ENCODE peak calls at places on chromosomes 6 and 20, in six cellular contexts. One of them, this sample, is unnamed.

GRCh38 chr6:41546866-41547798 is 951 bp downstream of the FOXP4 start:
- DNase-seq in cardiac fibroblast: peak
- DNase-seq in uterus: no peak
- DNase-seq in endothelial cell of umbilical vein: peak
- DNase-seq in retinal pigment epithelial cell: no peak
- DNase-seq in astrocyte: peak
- DNase-seq in this sample: no peak

GRCh38 chr6:27452496-27452897 is 20.4 kb downstream of the ZNF184 start:
- DNase-seq in cardiac fibroblast: peak
- DNase-seq in uterus: no peak
- DNase-seq in endothelial cell of umbilical vein: no peak
- DNase-seq in retinal pigment epithelial cell: no peak
- DNase-seq in astrocyte: no peak
- DNase-seq in this sample: no peak

GRCh38 chr6:26401987-26402658 is at the start of gene BTN3A1:
- DNase-seq in cardiac fibroblast: peak
- DNase-seq in uterus: peak
- DNase-seq in endothelial cell of umbilical vein: peak
- DNase-seq in retinal pigment epithelial cell: no peak
- DNase-seq in astrocyte: peak
- DNase-seq in this sample: no peak

GRCh38 chr6:116280161-116280959 is 630 bp upstream of the TSPYL1 start:
- DNase-seq in cardiac fibroblast: peak
- DNase-seq in uterus: no peak
- DNase-seq in endothelial cell of umbilical vein: no peak
- DNase-seq in retinal pigment epithelial cell: no peak
- DNase-seq in astrocyte: no peak
- DNase-seq in this sample: no peak

GRCh38 chr6:2665169-2666070 is 85.3 kb downstream of the MYLK4 start:
- DNase-seq in cardiac fibroblast: no peak
- DNase-seq in uterus: no peak
- DNase-seq in endothelial cell of umbilical vein: no peak
- DNase-seq in retinal pigment epithelial cell: no peak
- DNase-seq in astrocyte: peak
- DNase-seq in this sample: no peak

GRCh38 chr20:5073154-5074049 is 46.4 kb downstream of the PCNA start:
- DNase-seq in cardiac fibroblast: peak
- DNase-seq in uterus: peak
- DNase-seq in endothelial cell of umbilical vein: peak
- DNase-seq in retinal pigment epithelial cell: peak
- DNase-seq in astrocyte: peak
- DNase-seq in this sample: no peak

GRCh38 chr20:59676877-59677140 is 72.5 kb downstream of the PHACTR3 start:
- DNase-seq in cardiac fibroblast: no peak
- DNase-seq in uterus: no peak
- DNase-seq in endothelial cell of umbilical vein: no peak
- DNase-seq in retinal pigment epithelial cell: no peak
- DNase-seq in astrocyte: no peak
- DNase-seq in this sample: no peak

GRCh38 chr20:23419995-23420901 is 1.0 kb downstream of the NAPB start:
- DNase-seq in cardiac fibroblast: peak
- DNase-seq in uterus: peak
- DNase-seq in endothelial cell of umbilical vein: peak
- DNase-seq in retinal pigment epithelial cell: no peak
- DNase-seq in astrocyte: peak
- DNase-seq in this sample: peak

GRCh38 chr6:116352515-116353471 is 18.0 kb upstream of the DSE start:
- DNase-seq in cardiac fibroblast: peak
- DNase-seq in uterus: no peak
- DNase-seq in endothelial cell of umbilical vein: no peak
- DNase-seq in retinal pigment epithelial cell: no peak
- DNase-seq in astrocyte: peak
- DNase-seq in this sample: no peak

GRCh38 chr6:135600086-135600702 is 102.7 kb upstream of the AHI1 start:
- DNase-seq in cardiac fibroblast: no peak
- DNase-seq in uterus: no peak
- DNase-seq in endothelial cell of umbilical vein: no peak
- DNase-seq in retinal pigment epithelial cell: no peak
- DNase-seq in astrocyte: no peak
- DNase-seq in this sample: no peak

GRCh38 chr6:100116409-100117194 is 122.6 kb upstream of the MCHR2 start:
- DNase-seq in cardiac fibroblast: peak
- DNase-seq in uterus: no peak
- DNase-seq in endothelial cell of umbilical vein: peak
- DNase-seq in retinal pigment epithelial cell: peak
- DNase-seq in astrocyte: peak
- DNase-seq in this sample: peak

GRCh38 chr6:2818593-2818992 is 23.1 kb downstream of the SERPINB1 start:
- DNase-seq in cardiac fibroblast: peak
- DNase-seq in uterus: no peak
- DNase-seq in endothelial cell of umbilical vein: peak
- DNase-seq in retinal pigment epithelial cell: no peak
- DNase-seq in astrocyte: peak
- DNase-seq in this sample: no peak

GRCh38 chr6:157656437-157657005 is 166.5 kb upstream of the SNX9 start:
- DNase-seq in cardiac fibroblast: no peak
- DNase-seq in uterus: no peak
- DNase-seq in endothelial cell of umbilical vein: no peak
- DNase-seq in retinal pigment epithelial cell: peak
- DNase-seq in astrocyte: peak
- DNase-seq in this sample: no peak

GRCh38 chr6:148239215-148239614 is 103.4 kb upstream of the SASH1 start:
- DNase-seq in cardiac fibroblast: no peak
- DNase-seq in uterus: no peak
- DNase-seq in endothelial cell of umbilical vein: no peak
- DNase-seq in retinal pigment epithelial cell: no peak
- DNase-seq in astrocyte: no peak
- DNase-seq in this sample: no peak

GRCh38 chr20:38109025-38109541 is 56.0 kb downstream of the TGM2 start:
- DNase-seq in cardiac fibroblast: peak
- DNase-seq in uterus: peak
- DNase-seq in endothelial cell of umbilical vein: no peak
- DNase-seq in retinal pigment epithelial cell: no peak
- DNase-seq in astrocyte: peak
- DNase-seq in this sample: no peak

GRCh38 chr20:10864076-10864672 is 190.4 kb upstream of the JAG1 start:
- DNase-seq in cardiac fibroblast: no peak
- DNase-seq in uterus: no peak
- DNase-seq in endothelial cell of umbilical vein: no peak
- DNase-seq in retinal pigment epithelial cell: peak
- DNase-seq in astrocyte: peak
- DNase-seq in this sample: no peak

GRCh38 chr6:73564578-73565345 is 43.9 kb upstream of the EEF1A1 start:
- DNase-seq in cardiac fibroblast: no peak
- DNase-seq in uterus: no peak
- DNase-seq in endothelial cell of umbilical vein: no peak
- DNase-seq in retinal pigment epithelial cell: no peak
- DNase-seq in astrocyte: no peak
- DNase-seq in this sample: no peak

GRCh38 chr20:9241232-9241692 is 172.4 kb downstream of the PLCB4 start:
- DNase-seq in cardiac fibroblast: peak
- DNase-seq in uterus: no peak
- DNase-seq in endothelial cell of umbilical vein: peak
- DNase-seq in retinal pigment epithelial cell: peak
- DNase-seq in astrocyte: peak
- DNase-seq in this sample: peak

GRCh38 chr6:74735304-74735703 is 470.5 kb downstream of the COL12A1 start:
- DNase-seq in cardiac fibroblast: peak
- DNase-seq in uterus: peak
- DNase-seq in endothelial cell of umbilical vein: peak
- DNase-seq in retinal pigment epithelial cell: no peak
- DNase-seq in astrocyte: peak
- DNase-seq in this sample: no peak

GRCh38 chr6:52788478-52788877 is 15.1 kb downstream of the GSTA1 start:
- DNase-seq in cardiac fibroblast: no peak
- DNase-seq in uterus: no peak
- DNase-seq in endothelial cell of umbilical vein: no peak
- DNase-seq in retinal pigment epithelial cell: no peak
- DNase-seq in astrocyte: peak
- DNase-seq in this sample: no peak

GRCh38 chr6:125789576-125790402 is 971 bp upstream of the NCOA7 start:
- DNase-seq in cardiac fibroblast: peak
- DNase-seq in uterus: peak
- DNase-seq in endothelial cell of umbilical vein: peak
- DNase-seq in retinal pigment epithelial cell: no peak
- DNase-seq in astrocyte: peak
- DNase-seq in this sample: no peak

GRCh38 chr6:119426619-119427018 is 77.1 kb upstream of the MAN1A1 start:
- DNase-seq in cardiac fibroblast: peak
- DNase-seq in uterus: no peak
- DNase-seq in endothelial cell of umbilical vein: no peak
- DNase-seq in retinal pigment epithelial cell: no peak
- DNase-seq in astrocyte: peak
- DNase-seq in this sample: no peak

GRCh38 chr6:12343122-12343439 is 52.9 kb downstream of the EDN1 start:
- DNase-seq in cardiac fibroblast: peak
- DNase-seq in uterus: no peak
- DNase-seq in endothelial cell of umbilical vein: no peak
- DNase-seq in retinal pigment epithelial cell: no peak
- DNase-seq in astrocyte: no peak
- DNase-seq in this sample: no peak

GRCh38 chr20:33664085-33664761 is 2.1 kb downstream of the C20orf144 start:
- DNase-seq in cardiac fibroblast: no peak
- DNase-seq in uterus: no peak
- DNase-seq in endothelial cell of umbilical vein: no peak
- DNase-seq in retinal pigment epithelial cell: no peak
- DNase-seq in astrocyte: no peak
- DNase-seq in this sample: no peak

GRCh38 chr6:12312736-12313135 is 22.6 kb downstream of the EDN1 start:
- DNase-seq in cardiac fibroblast: no peak
- DNase-seq in uterus: no peak
- DNase-seq in endothelial cell of umbilical vein: no peak
- DNase-seq in retinal pigment epithelial cell: no peak
- DNase-seq in astrocyte: peak
- DNase-seq in this sample: no peak

GRCh38 chr20:22984611-22985010 is 50.5 kb upstream of the SSTR4 start:
- DNase-seq in cardiac fibroblast: no peak
- DNase-seq in uterus: no peak
- DNase-seq in endothelial cell of umbilical vein: no peak
- DNase-seq in retinal pigment epithelial cell: no peak
- DNase-seq in astrocyte: no peak
- DNase-seq in this sample: no peak

GRCh38 chr20:21702553-21703467 is 2.7 kb upstream of the PAX1 start:
- DNase-seq in cardiac fibroblast: peak
- DNase-seq in uterus: no peak
- DNase-seq in endothelial cell of umbilical vein: peak
- DNase-seq in retinal pigment epithelial cell: no peak
- DNase-seq in astrocyte: no peak
- DNase-seq in this sample: no peak

GRCh38 chr6:4004249-4004648 is 74.7 kb downstream of the FAM217A start:
- DNase-seq in cardiac fibroblast: no peak
- DNase-seq in uterus: no peak
- DNase-seq in endothelial cell of umbilical vein: no peak
- DNase-seq in retinal pigment epithelial cell: no peak
- DNase-seq in astrocyte: no peak
- DNase-seq in this sample: no peak

GRCh38 chr6:122623279-122623678 is 13.1 kb downstream of the PKIB start:
- DNase-seq in cardiac fibroblast: no peak
- DNase-seq in uterus: no peak
- DNase-seq in endothelial cell of umbilical vein: no peak
- DNase-seq in retinal pigment epithelial cell: no peak
- DNase-seq in astrocyte: peak
- DNase-seq in this sample: no peak

GRCh38 chr6:44245912-44246662 is 814 bp upstream of the HSP90AB1 start:
- DNase-seq in cardiac fibroblast: peak
- DNase-seq in uterus: peak
- DNase-seq in endothelial cell of umbilical vein: peak
- DNase-seq in retinal pigment epithelial cell: no peak
- DNase-seq in astrocyte: peak
- DNase-seq in this sample: no peak
- TF ChIP-seq CTCF in cardiac fibroblast: no peak
- TF ChIP-seq CTCF in uterus: no peak
- TF ChIP-seq CTCF in endothelial cell of umbilical vein: peak
- TF ChIP-seq CTCF in retinal pigment epithelial cell: peak
- TF ChIP-seq CTCF in astrocyte: peak
- TF ChIP-seq CTCF in this sample: peak

GRCh38 chr20:45269056-45269455 is 14.7 kb upstream of the SLPI start:
- DNase-seq in cardiac fibroblast: no peak
- DNase-seq in uterus: no peak
- DNase-seq in endothelial cell of umbilical vein: no peak
- DNase-seq in retinal pigment epithelial cell: no peak
- DNase-seq in astrocyte: no peak
- DNase-seq in this sample: no peak
- H3K4me3 ChIP-seq in cardiac fibroblast: no peak
- H3K4me3 ChIP-seq in uterus: no peak
- H3K4me3 ChIP-seq in endothelial cell of umbilical vein: no peak
- H3K4me3 ChIP-seq in retinal pigment epithelial cell: no peak
- H3K4me3 ChIP-seq in astrocyte: no peak
- H3K4me3 ChIP-seq in this sample: no peak

DNA sequence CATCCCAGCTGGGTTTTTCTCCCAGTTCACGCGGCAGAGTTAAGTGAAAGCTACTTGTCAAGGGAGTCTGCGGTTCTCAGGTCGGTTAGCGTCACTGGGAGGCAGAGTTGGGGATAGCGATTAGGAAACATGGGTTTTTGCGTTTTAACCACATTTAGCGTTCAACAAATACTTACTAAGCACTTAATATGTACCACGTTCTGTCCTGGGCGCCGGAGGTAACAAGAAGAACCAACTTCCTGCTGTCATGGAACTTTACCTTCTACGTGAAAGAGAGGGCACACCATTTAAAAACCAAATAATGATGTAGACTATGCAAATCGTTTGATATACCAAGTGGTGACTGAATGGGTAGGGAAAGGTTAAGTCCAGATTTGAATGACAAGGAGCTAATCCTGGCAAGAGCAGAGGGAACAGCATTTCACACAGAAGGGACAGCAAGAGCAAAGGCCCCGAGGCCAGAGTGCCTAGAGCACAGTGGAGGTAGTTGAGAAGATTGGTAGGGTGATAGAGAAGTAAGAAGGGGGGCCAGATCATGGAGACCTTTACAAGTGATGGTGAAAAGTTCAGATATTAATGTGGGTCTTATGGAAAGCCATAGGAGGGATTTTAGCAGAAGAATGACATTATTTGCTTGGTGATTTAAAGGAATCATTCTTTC is 740 bp downstream of the RIOK1 start:
- DNase-seq in cardiac fibroblast: no peak
- DNase-seq in uterus: no peak
- DNase-seq in endothelial cell of umbilical vein: no peak
- DNase-seq in retinal pigment epithelial cell: no peak
- DNase-seq in astrocyte: peak
- DNase-seq in this sample: no peak
- TF ChIP-seq CTCF in cardiac fibroblast: no peak
- TF ChIP-seq CTCF in uterus: no peak
- TF ChIP-seq CTCF in endothelial cell of umbilical vein: no peak
- TF ChIP-seq CTCF in retinal pigment epithelial cell: no peak
- TF ChIP-seq CTCF in astrocyte: no peak
- TF ChIP-seq CTCF in this sample: peak

GRCh38 chr20:58224097-58224496 is 4.4 kb downstream of the ANKRD60 start:
- DNase-seq in cardiac fibroblast: no peak
- DNase-seq in uterus: no peak
- DNase-seq in endothelial cell of umbilical vein: no peak
- DNase-seq in retinal pigment epithelial cell: no peak
- DNase-seq in astrocyte: no peak
- DNase-seq in this sample: no peak
- H3K4me3 ChIP-seq in cardiac fibroblast: no peak
- H3K4me3 ChIP-seq in uterus: no peak
- H3K4me3 ChIP-seq in endothelial cell of umbilical vein: no peak
- H3K4me3 ChIP-seq in retinal pigment epithelial cell: no peak
- H3K4me3 ChIP-seq in astrocyte: no peak
- H3K4me3 ChIP-seq in this sample: no peak

This sample was measured in epithelial cell of proximal tubule.